ENCODE peak calls at places on chromosome 12, in six cellular contexts. S is PC-3, I is neural progenitor cell, T is A549, V is HepG2, Z is HFFc6. P is an unnamed sample.

GRCh38 chr12:22046968-22047390 is 961 bp downstream of the CMAS start:
- DNase-seq in T (no peak), Z (no peak), S (peak), V (no peak), I (no peak), P (no peak)

GRCh38 chr12:7916936-7917335 is 19.1 kb downstream of the SLC2A3 start:
- DNase-seq in Z (no peak), T (no peak), S (no peak), V (no peak), I (no peak), P (no peak)

GRCh38 chr12:3740840-3741239 is 12.1 kb downstream of the CRACR2A start:
- DNase-seq in Z (no peak), T (no peak), S (no peak), V (no peak), I (no peak), P (no peak)

GRCh38 chr12:94873368-94874085 is 130.0 kb downstream of the NDUFA12 start:
- DNase-seq in I (peak), S (no peak), Z (no peak), V (no peak), T (peak), P (no peak)

GRCh38 chr12:132948146-132949066 is 7.7 kb downstream of the ZNF605 start:
- DNase-seq in V (no peak), S (no peak), Z (no peak), T (no peak), I (no peak), P (no peak)

GRCh38 chr12:1517007-1517406 is 77.4 kb downstream of the FBXL14 start:
- DNase-seq in V (peak), S (peak), Z (peak), T (no peak), I (peak), P (peak)

GRCh38 chr12:4445156-4446020 is at the start of gene FGF6:
- DNase-seq in S (no peak), I (no peak), V (no peak), Z (no peak), T (no peak), P (no peak)

GRCh38 chr12:65170245-65170881 is 980 bp downstream of the LEMD3 start:
- DNase-seq in T (peak), Z (peak), I (peak), S (peak), V (peak), P (peak)

GRCh38 chr12:132186857-132187620 is 42.8 kb downstream of the NOC4L start:
- DNase-seq in S (peak), I (no peak), T (no peak), Z (no peak), V (no peak), P (no peak)

GRCh38 chr12:19517583-19517982 is 78.3 kb downstream of the AEBP2 start:
- DNase-seq in Z (no peak), V (no peak), I (no peak), T (no peak), S (no peak), P (no peak)

GRCh38 chr12:132617822-132618682 is 524 bp upstream of the P2RX2 start:
- DNase-seq in T (no peak), Z (no peak), I (peak), V (no peak), S (no peak), P (no peak)

GRCh38 chr12:32819424-32819823 is 63.7 kb upstream of the YARS2 start:
- DNase-seq in S (no peak), Z (no peak), I (no peak), V (no peak), T (no peak), P (no peak)

GRCh38 chr12:4873947-4874346 is 35.8 kb upstream of the KCNA1 start:
- DNase-seq in S (no peak), T (no peak), I (no peak), Z (no peak), V (no peak), P (no peak)

GRCh38 chr12:100743060-100743459 is 51.5 kb upstream of the ANO4 start:
- DNase-seq in V (no peak), Z (no peak), I (no peak), S (no peak), T (no peak), P (no peak)

GRCh38 chr12:12047682-12048081 is 23.1 kb upstream of the BCL2L14 start:
- DNase-seq in T (no peak), I (no peak), S (no peak), Z (no peak), V (no peak), P (no peak)

GRCh38 chr12:9810721-9811120 is 16.6 kb upstream of the KLRF1 start:
- DNase-seq in I (no peak), S (no peak), T (no peak), V (no peak), Z (no peak), P (no peak)

GRCh38 chr12:93563807-93564538 is 8.5 kb upstream of the SOCS2 start:
- DNase-seq in S (peak), V (peak), I (peak), T (peak), Z (peak), P (no peak)

GRCh38 chr12:54032627-54033100 is at the start of gene HOXC5:
- DNase-seq in I (peak), T (peak), S (peak), Z (peak), V (peak), P (peak)

GRCh38 chr12:54006700-54007220 is 2.0 kb upstream of the HOXC8 start:
- DNase-seq in T (no peak), Z (no peak), S (no peak), I (no peak), V (no peak), P (no peak)

GRCh38 chr12:64004639-64005038 is 160.1 kb downstream of the SRGAP1 start:
- DNase-seq in I (no peak), T (no peak), Z (peak), V (no peak), S (no peak), P (no peak)

GRCh38 chr12:119720349-119720748 is 52.4 kb downstream of the PRKAB1 start:
- DNase-seq in Z (no peak), S (no peak), I (no peak), V (no peak), T (no peak), P (no peak)

GRCh38 chr12:45263587-45263986 is 47.7 kb downstream of the ANO6 start:
- DNase-seq in T (no peak), V (no peak), Z (no peak), S (no peak), I (no peak), P (no peak)

DNA sequence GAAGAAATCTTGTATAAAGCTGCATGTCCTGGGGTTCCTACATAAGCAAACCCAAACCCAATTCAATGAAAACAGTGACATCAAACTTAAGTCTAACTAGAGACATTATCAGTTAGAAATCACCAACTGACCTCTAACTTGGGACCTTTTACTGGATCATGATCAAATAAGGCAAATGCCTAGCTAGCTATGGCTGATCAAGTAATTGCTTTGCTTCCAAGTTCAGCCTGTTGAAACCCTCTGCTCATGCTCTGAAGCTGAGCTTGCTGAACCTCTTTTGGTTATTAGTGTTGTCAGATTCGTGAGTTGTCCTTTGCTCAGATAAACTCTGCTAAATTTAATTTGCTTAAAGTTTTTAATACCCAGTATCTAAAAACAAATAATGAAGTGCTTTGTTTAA is 28.9 kb downstream of the ZDHHC17 start:
- DNase-seq in S (no peak), T (no peak), V (no peak), Z (no peak), I (no peak), P (no peak)
- TF ChIP-seq CTCF in S (no peak), T (no peak), V (no peak), Z (no peak), I (no peak), P (no peak)

GRCh38 chr12:24027352-24027751 is 77.9 kb upstream of the SOX5 start:
- DNase-seq in S (no peak), I (no peak), T (no peak), Z (no peak), V (no peak), P (no peak)

GRCh38 chr12:24020391-24021163 is 71.1 kb upstream of the SOX5 start:
- DNase-seq in T (no peak), Z (no peak), S (no peak), V (no peak), I (peak), P (no peak)

GRCh38 chr12:24021164-24021502 is 71.7 kb upstream of the SOX5 start:
- DNase-seq in T (no peak), S (no peak), V (no peak), Z (no peak), I (no peak), P (no peak)

GRCh38 chr12:24025153-24025798 is 75.8 kb upstream of the SOX5 start:
- DNase-seq in S (peak), V (peak), T (no peak), Z (no peak), I (peak), P (peak)
- TF ChIP-seq CTCF in S (peak), V (peak), T (no peak), Z (peak), I (peak), P (peak)

DNA sequence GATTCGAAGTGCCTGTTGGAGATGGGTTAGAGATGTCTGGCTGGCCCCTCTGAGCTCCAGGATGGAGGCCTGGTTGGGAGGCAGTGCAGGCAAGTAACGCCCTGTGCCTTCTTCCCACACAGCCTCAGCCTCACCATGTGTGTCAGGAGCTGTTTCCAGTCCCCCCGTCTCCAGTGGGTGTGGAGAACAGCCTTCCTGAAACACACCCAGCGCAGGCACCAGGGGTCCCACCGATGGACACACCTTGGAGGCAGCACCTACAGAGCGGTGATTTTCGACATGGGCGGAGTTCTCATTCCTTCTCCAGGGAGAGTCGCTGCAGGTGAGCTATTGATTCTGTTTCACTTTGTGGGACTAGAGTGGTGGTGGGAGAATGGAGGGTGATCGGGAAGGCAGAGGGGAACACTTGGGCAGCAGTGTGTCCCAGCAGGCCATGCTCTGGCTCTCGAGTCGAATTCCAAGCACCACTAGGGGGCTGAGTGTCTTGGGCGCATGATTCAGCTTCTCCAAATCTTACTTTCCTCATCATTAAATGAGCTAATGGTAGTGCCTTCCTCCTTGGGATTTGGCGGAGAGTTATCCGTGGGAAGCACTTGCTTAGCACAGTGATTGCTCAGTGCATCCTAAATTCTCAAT is 6.8 kb downstream of the ACAD10 start:
- DNase-seq in S (peak), T (peak), Z (peak), I (no peak), V (no peak), P (no peak)
- TF ChIP-seq CTCF in S (peak), T (peak), Z (peak), I (peak), V (no peak), P (peak)

GRCh38 chr12:47811070-47811391 is 8.7 kb downstream of the HDAC7 start:
- DNase-seq in T (no peak), S (no peak), I (no peak), Z (no peak), V (no peak), P (no peak)

GRCh38 chr12:47811581-47812484 is 7.9 kb downstream of the HDAC7 start:
- DNase-seq in V (no peak), I (no peak), Z (peak), T (no peak), S (no peak), P (no peak)

GRCh38 chr12:47808049-47808448 is 11.7 kb downstream of the HDAC7 start:
- DNase-seq in Z (peak), V (no peak), S (no peak), I (no peak), T (no peak), P (no peak)

GRCh38 chr12:47807338-47807737 is 12.4 kb downstream of the HDAC7 start:
- DNase-seq in V (no peak), S (no peak), Z (no peak), T (no peak), I (no peak), P (no peak)

DNA sequence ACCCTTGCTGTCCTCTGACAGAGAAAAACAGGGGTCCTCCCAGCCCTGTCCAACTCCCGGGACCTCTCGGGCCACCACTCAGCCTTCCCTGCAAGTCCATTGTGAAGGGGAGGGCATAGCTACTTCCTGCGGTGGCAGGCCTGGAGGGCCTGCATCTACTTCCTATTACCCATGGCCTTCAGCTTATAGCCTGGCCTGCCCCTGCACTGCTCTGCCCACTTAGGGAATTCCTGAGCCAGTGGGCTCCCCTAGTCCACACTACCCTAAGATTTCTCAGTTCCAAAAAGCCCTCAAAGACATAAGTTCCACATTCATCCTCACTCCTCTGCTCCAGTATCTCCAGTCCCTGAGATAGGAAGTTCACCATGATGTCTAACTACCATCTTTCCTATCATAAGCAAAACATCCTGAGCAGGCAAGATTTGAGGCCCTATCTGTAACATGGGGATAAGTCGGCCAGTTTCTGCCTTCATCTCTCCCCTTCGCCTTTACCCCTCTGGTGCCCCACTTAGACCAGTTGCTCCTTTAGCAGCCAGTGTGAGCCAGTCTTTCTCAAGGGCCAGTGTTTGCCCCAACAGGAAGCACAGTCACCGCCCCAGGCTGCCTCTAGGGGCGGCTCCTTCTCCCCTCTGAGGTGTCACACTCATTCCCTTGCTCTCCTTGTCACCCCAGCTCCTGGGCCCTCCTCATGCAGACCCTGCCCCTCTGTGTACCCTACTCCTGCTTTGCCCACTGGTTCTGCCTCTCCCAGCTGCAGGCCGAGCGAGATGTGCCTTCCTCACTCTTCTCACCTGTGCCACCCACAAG is 10.9 kb downstream of the HDAC7 start:
- DNase-seq in I (peak), S (peak), T (peak), Z (peak), V (no peak), P (no peak)
- TF ChIP-seq CTCF in I (peak), S (peak), T (no peak), Z (peak), V (no peak), P (peak)

GRCh38 chr12:68871899-68872298 is 61.1 kb downstream of the CPM start:
- DNase-seq in I (peak), T (no peak), Z (no peak), S (peak), V (peak), P (no peak)
- TF ChIP-seq CTCF in I (peak), T (peak), Z (peak), S (peak), V (peak), P (peak)

GRCh38 chr12:75944097-75944904 is 87.3 kb downstream of the PHLDA1 start:
- DNase-seq in S (peak), I (no peak), Z (peak), V (peak), T (peak), P (peak)
- TF ChIP-seq CTCF in S (no peak), I (no peak), Z (no peak), V (no peak), T (no peak), P (no peak)

GRCh38 chr12:110776410-110776809 is 33.7 kb upstream of the PPP1CC start:
- DNase-seq in Z (no peak), S (no peak), T (no peak), V (no peak), I (no peak), P (no peak)

GRCh38 chr12:110778801-110779577 is 36.3 kb upstream of the PPP1CC start:
- DNase-seq in S (no peak), Z (no peak), V (no peak), T (no peak), I (no peak), P (no peak)

GRCh38 chr12:110775997-110776396 is 33.3 kb upstream of the PPP1CC start:
- DNase-seq in S (no peak), Z (no peak), V (no peak), T (no peak), I (no peak), P (no peak)

GRCh38 chr12:110780448-110780847 is 37.8 kb upstream of the PPP1CC start:
- DNase-seq in T (no peak), I (no peak), S (no peak), Z (no peak), V (no peak), P (no peak)

DNA sequence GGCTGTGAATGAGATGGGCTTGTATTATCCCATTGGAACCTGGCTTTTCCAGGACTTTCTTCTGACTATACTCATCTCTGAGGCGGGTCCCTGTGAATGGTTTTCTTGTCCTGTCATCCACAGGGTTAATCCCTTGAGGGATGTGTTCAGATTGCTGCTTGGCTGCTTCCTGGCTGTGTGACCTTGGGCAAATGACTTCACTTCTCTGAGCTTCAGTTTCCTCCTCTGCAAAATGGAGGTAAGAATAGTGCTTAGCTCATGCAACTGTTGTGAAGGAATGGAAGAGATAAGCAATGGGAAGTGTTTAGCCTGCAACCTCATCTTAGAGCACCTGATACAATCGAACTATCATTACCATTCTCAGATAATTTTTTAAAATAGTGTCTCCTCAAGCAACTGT is 32.1 kb upstream of the PPP1CC start:
- DNase-seq in I (no peak), T (no peak), Z (no peak), S (no peak), V (no peak), P (no peak)
- TF ChIP-seq CTCF in I (no peak), T (no peak), Z (no peak), S (no peak), V (no peak), P (no peak)

GRCh38 chr12:71755146-71755892 is 656 bp downstream of the RAB21 start:
- DNase-seq in T (peak), V (peak), I (peak), Z (peak), S (peak), P (peak)
- TF ChIP-seq CTCF in T (peak), V (no peak), I (no peak), Z (no peak), S (no peak), P (no peak)

GRCh38 chr12:56117778-56118687 is at the start of gene ZC3H10:
- DNase-seq in T (peak), V (peak), I (peak), Z (peak), S (peak), P (peak)
- TF ChIP-seq CTCF in T (peak), V (peak), I (peak), Z (peak), S (peak), P (peak)

DNA sequence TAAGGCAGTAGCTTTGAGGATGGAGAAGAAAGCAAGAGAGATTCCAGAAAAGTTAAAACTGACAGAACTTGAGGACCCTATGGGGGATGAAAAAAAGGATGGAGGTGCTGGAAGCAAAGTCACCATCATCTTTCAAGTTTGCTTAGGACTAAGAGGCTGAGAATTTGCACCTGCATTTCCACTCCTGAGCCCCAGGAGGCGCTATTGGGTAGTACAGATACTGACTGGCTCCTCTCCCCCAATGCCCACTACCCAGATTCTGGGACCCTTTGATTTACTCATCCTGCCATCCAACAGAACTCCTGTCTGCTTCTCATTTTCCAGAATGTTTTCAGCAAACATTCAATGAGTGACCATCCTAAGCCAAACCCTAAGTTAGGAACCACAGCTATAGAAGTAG is 34.0 kb upstream of the CMKLR1 start:
- DNase-seq in S (peak), Z (no peak), V (no peak), I (peak), T (no peak), P (no peak)
- TF ChIP-seq CTCF in S (peak), Z (peak), V (peak), I (peak), T (no peak), P (peak)

P was measured in foreskin keratinocyte.